ENCODE peak calls at places on chromosomes 13 and 19, in eight cellular contexts. A is breast epithelium, N is GM12865, B is adrenal gland, S is Calu3, F is cardiac muscle cell, Y is OCI-LY7, Z is neural progenitor cell. T is an unnamed sample.

GRCh38 chr13:40651866-40652587 is 14.4 kb downstream of the FOXO1 start:
- DNase-seq in A (no peak), N (peak), B (no peak), S (no peak), F (no peak), Y (peak), Z (no peak), T (no peak)

GRCh38 chr19:33690461-33691427 is 69.0 kb downstream of the CHST8 start:
- DNase-seq in A (peak), N (no peak), B (no peak), S (no peak), F (no peak), Y (no peak), Z (no peak), T (no peak)

GRCh38 chr13:40910324-40911050 is 108.6 kb downstream of the ELF1 start:
- DNase-seq in A (no peak), N (peak), B (no peak), S (no peak), F (no peak), Y (no peak), Z (no peak), T (peak)

GRCh38 chr13:99269627-99270252 is 11.6 kb upstream of the GPR18 start:
- DNase-seq in A (no peak), N (peak), B (peak), S (no peak), F (peak), Y (peak), Z (peak), T (peak)

GRCh38 chr13:75691183-75691582 is 55.1 kb downstream of the LMO7 start:
- DNase-seq in A (no peak), N (no peak), B (no peak), S (no peak), F (no peak), Y (no peak), Z (no peak), T (no peak)

GRCh38 chr13:73934215-73934623 is 200.0 kb downstream of the KLF12 start:
- DNase-seq in A (no peak), N (no peak), B (no peak), S (no peak), F (no peak), Y (no peak), Z (no peak), T (no peak)

GRCh38 chr19:29581398-29581797 is 24.7 kb upstream of the POP4 start:
- DNase-seq in A (peak), N (no peak), B (no peak), S (no peak), F (no peak), Y (no peak), Z (no peak), T (no peak)

GRCh38 chr19:35295792-35296462 is 4.0 kb downstream of the MAG start:
- DNase-seq in A (no peak), N (peak), B (no peak), S (no peak), F (peak), Y (peak), Z (no peak), T (peak)

GRCh38 chr13:34151885-34152284 is 333.9 kb downstream of the RFC3 start:
- DNase-seq in A (no peak), N (no peak), B (no peak), S (no peak), F (no peak), Y (no peak), Z (peak), T (no peak)

GRCh38 chr19:14410054-14410774 is 8.9 kb downstream of the DDX39A start:
- DNase-seq in A (no peak), N (peak), B (peak), S (no peak), F (no peak), Y (no peak), Z (no peak), T (peak)

GRCh38 chr13:63435668-63436275 is 2020.1 kb upstream of the PCDH20 start:
- DNase-seq in A (no peak), N (no peak), B (no peak), S (peak), F (no peak), Y (no peak), Z (no peak), T (no peak)

GRCh38 chr13:71610876-71611275 is 256.1 kb downstream of the DACH1 start:
- DNase-seq in A (no peak), N (no peak), B (no peak), S (no peak), F (no peak), Y (no peak), Z (no peak), T (no peak)

GRCh38 chr19:14369399-14370168 is 11.7 kb upstream of the ADGRE5 start:
- DNase-seq in A (no peak), N (peak), B (peak), S (no peak), F (peak), Y (no peak), Z (no peak), T (peak)

GRCh38 chr19:37963190-37963947 is 56.4 kb downstream of the SIPA1L3 start:
- DNase-seq in A (no peak), N (no peak), B (no peak), S (no peak), F (no peak), Y (peak), Z (no peak), T (no peak)
- TF ChIP-seq CTCF in A (no peak), N (no peak), B (no peak), S (no peak), F (no peak), Y (peak), Z (no peak), T (no peak)

DNA sequence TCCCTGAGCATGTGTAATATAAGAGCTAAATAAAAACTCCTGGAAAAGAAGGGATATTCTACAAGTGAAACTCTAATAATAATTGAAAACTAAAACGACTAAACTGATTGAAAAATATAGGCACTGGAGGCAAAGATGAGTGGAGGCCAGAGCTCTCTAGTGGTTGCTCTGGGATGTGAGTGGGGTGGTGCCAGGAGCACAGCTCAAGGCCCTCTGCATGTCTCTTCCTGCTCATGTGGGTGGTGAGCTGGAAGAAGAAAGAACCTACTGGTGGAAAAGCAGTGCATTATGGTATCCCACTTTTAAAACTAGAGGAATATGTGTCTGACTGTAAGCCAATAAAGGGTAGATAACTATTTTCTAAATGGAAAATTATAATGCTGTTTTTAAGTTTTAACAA is 15.8 kb upstream of the ARHGEF7 start:
- DNase-seq in A (no peak), N (no peak), B (no peak), S (no peak), F (no peak), Y (no peak), Z (no peak), T (no peak)
- TF ChIP-seq CTCF in A (no peak), N (no peak), B (no peak), S (no peak), F (no peak), Y (no peak), Z (no peak), T (no peak)

DNA sequence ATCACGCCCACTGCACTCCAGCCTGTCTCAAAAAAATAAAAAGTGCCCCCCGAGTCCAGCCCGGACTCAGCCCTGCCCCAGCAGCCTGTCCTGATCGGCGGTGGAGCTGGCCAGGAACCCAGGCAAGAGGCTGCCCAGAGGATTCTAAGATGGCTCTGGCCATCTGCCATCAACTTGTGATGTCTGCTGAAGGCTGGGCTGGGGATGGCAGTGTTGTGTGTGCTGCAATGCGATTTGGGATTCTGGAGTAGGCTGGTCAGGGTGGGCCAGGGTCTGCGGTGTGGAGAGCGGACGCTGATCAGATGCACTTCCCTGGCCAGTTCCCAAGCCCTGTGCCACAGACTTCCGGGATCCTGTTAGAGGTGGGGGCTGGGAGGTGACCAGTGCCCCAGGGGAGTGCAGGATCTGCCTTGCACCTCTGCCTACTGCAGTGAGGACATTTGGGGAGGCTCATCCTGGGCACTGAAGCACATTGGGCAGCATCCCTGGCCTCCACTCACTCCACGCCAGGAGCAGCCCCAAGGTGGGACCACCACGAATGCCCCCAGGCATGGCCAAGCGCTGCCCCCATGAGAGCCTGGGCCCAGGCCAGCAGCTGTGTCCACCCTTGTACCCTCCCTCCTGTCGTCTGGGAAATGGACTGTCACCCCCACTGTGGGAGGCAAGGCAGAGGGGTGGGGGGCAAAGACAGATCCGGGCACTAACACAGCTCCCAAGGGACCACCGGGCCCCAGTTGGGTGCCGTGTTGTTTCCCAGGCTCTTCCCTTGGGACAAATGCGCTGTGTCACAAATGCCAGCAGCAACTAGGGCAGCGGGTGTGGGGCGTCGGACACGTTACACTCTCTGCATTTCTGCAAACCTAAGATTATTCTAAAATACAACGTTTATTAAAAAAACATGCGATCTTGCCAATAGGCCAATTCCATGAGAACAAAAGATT is 3.4 kb upstream of the TBXA2R start:
- DNase-seq in A (no peak), N (no peak), B (peak), S (no peak), F (no peak), Y (no peak), Z (no peak), T (no peak)
- TF ChIP-seq CTCF in A (no peak), N (no peak), B (no peak), S (no peak), F (no peak), Y (no peak), Z (no peak), T (no peak)

GRCh38 chr13:52399708-52400107 is 6.3 kb downstream of the THSD1 start:
- DNase-seq in A (no peak), N (peak), B (no peak), S (no peak), F (no peak), Y (no peak), Z (no peak), T (no peak)
- TF ChIP-seq CTCF in A (no peak), N (no peak), B (no peak), S (no peak), F (peak), Y (peak), Z (no peak), T (no peak)

DNA sequence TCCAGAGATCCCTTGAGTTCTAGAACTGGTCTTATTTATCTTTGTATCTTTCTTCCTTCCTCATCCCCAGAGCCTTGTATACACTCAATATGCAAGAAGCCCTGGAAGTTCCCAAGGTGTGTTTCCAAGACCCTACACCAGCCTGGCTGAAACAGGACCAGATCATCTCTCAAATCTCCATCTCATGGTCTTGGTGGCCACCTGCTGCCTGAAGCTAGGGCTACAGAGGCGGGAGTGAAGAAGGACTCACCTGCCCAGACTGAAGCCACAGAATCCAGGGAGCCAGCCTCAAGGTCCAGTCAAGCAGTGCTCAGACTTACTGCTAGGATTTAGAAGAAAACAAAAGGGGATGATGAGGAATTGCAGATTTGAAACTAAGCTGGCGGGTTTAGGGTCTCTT is 6.1 kb upstream of the CYSLTR2 start:
- DNase-seq in A (no peak), N (peak), B (no peak), S (peak), F (no peak), Y (peak), Z (no peak), T (no peak)
- TF ChIP-seq CTCF in A (no peak), N (no peak), B (no peak), S (no peak), F (no peak), Y (peak), Z (peak), T (peak)

DNA sequence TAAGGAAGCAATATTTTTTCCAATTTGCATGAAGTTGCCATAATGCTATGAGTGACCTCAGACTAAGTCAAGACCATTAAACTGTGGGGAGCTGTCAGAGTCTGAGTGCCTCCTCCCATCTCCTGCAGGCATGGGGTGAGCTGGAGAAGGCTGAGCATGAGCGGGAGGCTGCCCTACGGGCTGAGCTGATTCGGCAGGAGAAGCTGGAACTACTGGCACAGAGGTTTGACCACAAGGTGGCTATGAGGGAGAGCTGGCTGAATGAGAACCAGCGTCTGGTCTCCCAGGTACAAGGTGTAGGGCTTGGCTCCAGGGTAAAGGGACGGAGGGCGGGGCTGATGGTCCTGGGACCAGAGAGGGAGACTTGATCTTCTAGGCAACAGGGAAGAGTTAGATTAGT is 35.8 kb downstream of the SPTBN4 start:
- DNase-seq in A (no peak), N (no peak), B (no peak), S (peak), F (no peak), Y (no peak), Z (peak), T (no peak)
- TF ChIP-seq CTCF in A (no peak), N (no peak), B (no peak), S (peak), F (no peak), Y (peak), Z (peak), T (no peak)

GRCh38 chr13:50197705-50198104 is 182.5 kb downstream of the KCNRG start:
- DNase-seq in A (no peak), N (no peak), B (no peak), S (no peak), F (no peak), Y (no peak), Z (no peak), T (no peak)

GRCh38 chr13:50192272-50192813 is 177.1 kb downstream of the KCNRG start:
- DNase-seq in A (no peak), N (no peak), B (no peak), S (no peak), F (no peak), Y (no peak), Z (no peak), T (no peak)

GRCh38 chr13:50196118-50196517 is 180.9 kb downstream of the KCNRG start:
- DNase-seq in A (no peak), N (no peak), B (no peak), S (no peak), F (no peak), Y (no peak), Z (no peak), T (no peak)

GRCh38 chr13:50198508-50198907 is 183.3 kb downstream of the KCNRG start:
- DNase-seq in A (no peak), N (no peak), B (no peak), S (no peak), F (no peak), Y (no peak), Z (no peak), T (no peak)

GRCh38 chr13:50195045-50195444 is 179.8 kb downstream of the KCNRG start:
- DNase-seq in A (no peak), N (no peak), B (no peak), S (no peak), F (no peak), Y (no peak), Z (no peak), T (no peak)
- TF ChIP-seq CTCF in A (no peak), N (no peak), B (no peak), S (no peak), F (no peak), Y (no peak), Z (no peak), T (no peak)

GRCh38 chr13:86974995-86975328 is 696.2 kb upstream of the SLITRK5 start:
- DNase-seq in A (no peak), N (no peak), B (no peak), S (no peak), F (peak), Y (no peak), Z (peak), T (no peak)
- TF ChIP-seq CTCF in A (no peak), N (no peak), B (no peak), S (no peak), F (no peak), Y (peak), Z (peak), T (no peak)

GRCh38 chr19:31144069-31144468 is 205.2 kb downstream of the TSHZ3 start:
- DNase-seq in A (no peak), N (no peak), B (peak), S (no peak), F (no peak), Y (no peak), Z (no peak), T (no peak)

GRCh38 chr19:31144471-31144870 is 204.8 kb downstream of the TSHZ3 start:
- DNase-seq in A (no peak), N (no peak), B (no peak), S (no peak), F (no peak), Y (no peak), Z (no peak), T (no peak)

GRCh38 chr19:31140717-31141116 is 208.5 kb downstream of the TSHZ3 start:
- DNase-seq in A (no peak), N (no peak), B (no peak), S (no peak), F (no peak), Y (no peak), Z (no peak), T (no peak)

GRCh38 chr19:31139871-31140505 is 209.2 kb downstream of the TSHZ3 start:
- DNase-seq in A (no peak), N (no peak), B (no peak), S (no peak), F (no peak), Y (no peak), Z (no peak), T (no peak)

GRCh38 chr19:31141301-31141700 is 207.9 kb downstream of the TSHZ3 start:
- DNase-seq in A (no peak), N (no peak), B (no peak), S (no peak), F (no peak), Y (no peak), Z (no peak), T (no peak)
- TF ChIP-seq CTCF in A (no peak), N (no peak), B (no peak), S (no peak), F (no peak), Y (no peak), Z (no peak), T (no peak)

GRCh38 chr19:7521551-7522071 is 813 bp upstream of the MCOLN1 start:
- DNase-seq in A (no peak), N (no peak), B (no peak), S (no peak), F (no peak), Y (no peak), Z (peak), T (no peak)

GRCh38 chr19:7522923-7523667 is 671 bp downstream of the MCOLN1 start:
- DNase-seq in A (no peak), N (no peak), B (peak), S (no peak), F (no peak), Y (no peak), Z (peak), T (no peak)

GRCh38 chr19:7520131-7521051 is 2.0 kb upstream of the MCOLN1 start:
- DNase-seq in A (no peak), N (no peak), B (peak), S (no peak), F (no peak), Y (no peak), Z (no peak), T (no peak)

GRCh38 chr19:7524523-7524922 is 2.1 kb downstream of the MCOLN1 start:
- DNase-seq in A (no peak), N (no peak), B (no peak), S (no peak), F (no peak), Y (no peak), Z (no peak), T (no peak)

DNA sequence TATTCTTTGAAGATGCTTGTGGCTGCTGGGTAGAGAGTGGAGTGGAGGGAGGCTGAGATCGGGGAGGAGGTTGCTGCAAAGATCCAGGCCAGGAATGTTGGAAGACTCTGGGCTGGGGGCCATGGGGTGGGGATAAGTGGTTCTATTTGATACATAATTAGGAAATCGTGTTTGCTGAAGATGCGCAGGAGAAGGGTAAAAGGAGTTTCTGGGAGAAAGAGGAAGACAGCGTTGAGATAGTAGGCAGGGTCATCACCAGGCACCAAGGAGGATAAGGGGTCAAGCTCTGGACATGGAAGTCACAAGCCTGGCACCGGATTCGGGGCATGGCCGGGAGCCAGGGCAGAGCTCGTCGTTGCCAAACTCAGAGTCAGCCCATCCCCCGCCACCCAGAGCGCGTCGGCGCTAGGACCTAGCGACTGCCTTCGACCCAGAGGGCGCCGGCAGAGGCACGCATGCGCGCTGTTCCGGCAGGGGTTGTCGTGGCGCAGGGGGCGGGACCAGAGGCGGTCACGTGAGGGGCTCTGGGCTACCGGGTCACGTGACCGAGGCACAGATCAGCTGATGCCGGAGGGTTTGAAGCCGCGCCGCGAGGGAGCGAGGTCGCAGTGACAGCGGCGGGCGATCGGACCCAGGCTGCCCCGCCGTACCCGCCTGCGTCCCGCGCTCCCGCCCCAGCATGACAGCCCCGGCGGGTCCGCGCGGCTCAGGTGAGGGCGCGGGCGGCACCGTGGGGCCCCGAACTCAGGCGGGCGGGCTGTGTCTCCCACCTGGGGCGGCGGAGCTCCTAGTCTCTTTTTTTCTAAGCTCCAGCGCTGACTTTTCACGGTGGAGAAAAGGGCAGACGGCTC is at the start of gene MCOLN1:
- DNase-seq in A (peak), N (peak), B (peak), S (peak), F (peak), Y (peak), Z (peak), T (peak)
- TF ChIP-seq CTCF in A (no peak), N (no peak), B (peak), S (no peak), F (no peak), Y (no peak), Z (no peak), T (no peak)